ENCODE peak calls at places on chromosomes 2 and 18, in five cellular contexts. N is H9, U is mesenchymal stem cell, V is neuronal stem cell, O is H1. E is an unnamed sample.

GRCh38 chr2:109209412-109209811 is 80.4 kb downstream of the SH3RF3 start:
- DNase-seq in N (no peak), V (no peak), U (peak), O (no peak), E (no peak)

GRCh38 chr18:11581286-11581685 is 28.1 kb upstream of the SLC35G4 start:
- DNase-seq in U (no peak), O (no peak), N (no peak), V (no peak), E (no peak)

GRCh38 chr2:169994782-169995181 is 167.5 kb downstream of the UBR3 start:
- DNase-seq in V (no peak), N (no peak), O (no peak), U (no peak), E (no peak)

GRCh38 chr18:42192251-42193248 is 237.5 kb downstream of the PIK3C3 start:
- DNase-seq in N (no peak), U (peak), O (no peak), V (no peak), E (peak)

GRCh38 chr18:2431836-2432235 is 139.5 kb downstream of the METTL4 start:
- DNase-seq in N (no peak), V (no peak), O (no peak), U (no peak), E (no peak)

GRCh38 chr2:176126929-176127768 is 2.4 kb upstream of the HOXD8 start:
- DNase-seq in U (peak), N (peak), O (peak), V (peak), E (peak)

GRCh38 chr2:45992021-45992745 is 305.0 kb upstream of the EPAS1 start:
- DNase-seq in U (no peak), N (no peak), V (no peak), O (peak), E (no peak)

GRCh38 chr2:88580088-88580487 is 47.2 kb downstream of the EIF2AK3 start:
- DNase-seq in O (no peak), U (no peak), V (no peak), N (no peak), E (no peak)

GRCh38 chr2:231877533-231878456 is 48.4 kb downstream of the NPPC start:
- DNase-seq in U (no peak), V (no peak), O (no peak), N (no peak), E (peak)

GRCh38 chr2:130327703-130328527 is 14.8 kb upstream of the IMP4 start:
- DNase-seq in N (peak), V (no peak), O (peak), U (peak), E (peak)

GRCh38 chr18:28159055-28159454 is 17.9 kb downstream of the CDH2 start:
- DNase-seq in N (peak), V (no peak), U (no peak), O (no peak), E (no peak)

GRCh38 chr2:23028106-23028505 is 356.9 kb upstream of the KLHL29 start:
- DNase-seq in U (no peak), V (no peak), O (no peak), N (no peak), E (no peak)

GRCh38 chr2:53787255-53787910 is 539 bp downstream of the ERLEC1 start:
- DNase-seq in O (no peak), U (peak), N (no peak), V (no peak), E (peak)

GRCh38 chr2:162890690-162891311 is 52.2 kb upstream of the KCNH7 start:
- DNase-seq in O (no peak), U (peak), V (peak), N (no peak), E (peak)

GRCh38 chr2:222483513-222484039 is 59.2 kb downstream of the SGPP2 start:
- DNase-seq in V (no peak), U (no peak), O (no peak), N (no peak), E (no peak)

GRCh38 chr2:47592381-47592780 is 189.4 kb downstream of the MSH2 start:
- DNase-seq in V (no peak), O (no peak), N (no peak), U (no peak), E (no peak)

GRCh38 chr2:237864030-237864931 is 4.9 kb downstream of the RAMP1 start:
- DNase-seq in N (no peak), O (peak), U (no peak), V (no peak), E (no peak)

GRCh38 chr2:120243211-120243610 is 9.4 kb upstream of the RALB start:
- DNase-seq in O (no peak), V (no peak), N (no peak), U (peak), E (no peak)

GRCh38 chr2:25512707-25513106 is 160.7 kb downstream of the DTNB start:
- DNase-seq in N (no peak), U (no peak), O (no peak), V (no peak), E (peak)

GRCh38 chr2:153145470-153145869 is 333.1 kb downstream of the RPRM start:
- DNase-seq in O (no peak), U (no peak), N (no peak), V (no peak), E (no peak)
- H2BK12ac ChIP-seq in O (no peak), U (no peak), N (no peak), V (no peak), E (no peak)

GRCh38 chr2:85996591-85996990 is 107.8 kb upstream of the ST3GAL5 start:
- DNase-seq in V (peak), N (peak), O (no peak), U (no peak), E (no peak)
- H3K18ac ChIP-seq in V (peak), N (no peak), O (no peak), U (peak), E (peak)

GRCh38 chr2:207765960-207766582 is 3.6 kb downstream of the FZD5 start:
- DNase-seq in N (peak), O (no peak), U (peak), V (peak), E (no peak)

GRCh38 chr2:207765541-207765940 is 4.2 kb downstream of the FZD5 start:
- DNase-seq in O (no peak), U (no peak), V (peak), N (peak), E (no peak)

GRCh38 chr2:207767461-207768167 is 2.1 kb downstream of the FZD5 start:
- DNase-seq in U (peak), O (no peak), V (peak), N (peak), E (peak)

GRCh38 chr2:207768168-207768890 is 1.4 kb downstream of the FZD5 start:
- DNase-seq in N (peak), U (peak), O (peak), V (peak), E (peak)

GRCh38 chr2:207766697-207767460 is 2.8 kb downstream of the FZD5 start:
- DNase-seq in U (no peak), V (no peak), N (peak), O (peak), E (peak)
- H3K4me2 ChIP-seq in U (peak), V (peak), N (peak), O (peak), E (peak)

GRCh38 chr2:429575-430254 is 141.8 kb upstream of the ALKAL2 start:
- DNase-seq in O (no peak), V (no peak), N (no peak), U (no peak), E (no peak)

GRCh38 chr2:429142-429541 is 141.3 kb upstream of the ALKAL2 start:
- DNase-seq in V (no peak), O (no peak), N (no peak), U (no peak), E (no peak)

GRCh38 chr2:433216-433615 is 145.3 kb upstream of the ALKAL2 start:
- DNase-seq in N (no peak), V (no peak), U (no peak), O (no peak), E (no peak)

GRCh38 chr2:428591-428990 is 140.7 kb upstream of the ALKAL2 start:
- DNase-seq in V (no peak), O (no peak), N (no peak), U (no peak), E (no peak)

DNA sequence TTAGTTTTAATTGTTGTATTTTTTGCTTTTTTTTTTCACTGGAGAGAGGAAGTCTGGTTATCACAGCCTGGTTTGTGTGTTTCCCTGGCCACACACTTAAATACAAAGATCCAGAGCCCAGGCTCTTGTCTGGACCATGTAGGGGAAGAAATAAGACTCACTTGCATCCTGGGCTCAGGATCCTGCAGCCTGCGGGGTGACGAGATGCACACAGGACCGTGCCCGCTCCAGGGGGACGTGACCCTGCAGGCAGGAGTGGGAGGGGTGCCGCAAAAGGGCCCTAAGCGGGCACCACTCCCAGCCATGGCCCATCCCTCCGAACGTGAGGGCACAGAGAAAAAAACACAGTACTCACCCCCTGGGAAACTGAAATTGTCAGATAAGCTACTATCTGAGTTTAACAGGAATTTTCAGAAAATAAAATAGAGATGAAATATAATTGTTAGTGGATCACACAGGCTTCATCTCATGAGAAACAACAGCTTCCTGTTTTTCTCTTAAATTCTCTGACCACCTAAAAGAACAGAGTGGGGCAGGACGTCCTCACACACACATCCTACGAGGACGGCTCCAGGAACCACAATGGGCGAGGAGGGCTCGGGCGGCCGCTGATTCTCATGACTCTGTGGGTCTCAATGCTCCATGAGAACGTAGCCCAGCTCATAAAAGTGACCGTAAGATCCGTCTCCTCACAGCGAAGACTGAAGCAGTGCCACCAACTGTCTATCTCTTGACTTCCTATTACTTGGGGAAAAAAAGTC is 142.6 kb upstream of the ALKAL2 start:
- DNase-seq in O (no peak), U (no peak), N (no peak), V (no peak), E (no peak)
- H2BK12ac ChIP-seq in O (no peak), U (no peak), N (no peak), V (no peak), E (no peak)

GRCh38 chr2:72576459-72576858 is 249.4 kb downstream of the EXOC6B start:
- DNase-seq in O (no peak), N (no peak), V (no peak), U (no peak), E (no peak)

GRCh38 chr2:72574886-72575285 is 250.9 kb downstream of the EXOC6B start:
- DNase-seq in V (no peak), N (no peak), O (no peak), U (no peak), E (peak)

GRCh38 chr2:72570401-72570800 is 255.4 kb downstream of the EXOC6B start:
- DNase-seq in V (no peak), O (no peak), U (no peak), N (no peak), E (no peak)

GRCh38 chr2:72572501-72572900 is 253.3 kb downstream of the EXOC6B start:
- DNase-seq in N (no peak), U (peak), V (no peak), O (no peak), E (peak)

GRCh38 chr2:72573232-72573631 is 252.6 kb downstream of the EXOC6B start:
- DNase-seq in O (no peak), U (peak), V (no peak), N (no peak), E (peak)
- H3K18ac ChIP-seq in O (no peak), U (no peak), V (no peak), N (no peak), E (no peak)

E was measured in trophoblast cell.